ENCODE peak calls at places on chromosomes 7 and 10, in four cellular contexts. One of them, this sample, is unnamed.

GRCh38 chr7:5528071-5528814 is 104.6 kb upstream of the TNRC18 start:
- DNase-seq in right cardiac atrium: peak
- DNase-seq in A673: peak
- DNase-seq in mucosa of descending colon: peak
- DNase-seq in this sample: peak

GRCh38 chr10:92690211-92691041 is 671 bp downstream of the HHEX start:
- DNase-seq in right cardiac atrium: peak
- DNase-seq in A673: peak
- DNase-seq in mucosa of descending colon: peak
- DNase-seq in this sample: peak

GRCh38 chr10:7425691-7426090 is 14.9 kb upstream of the SFMBT2 start:
- DNase-seq in right cardiac atrium: no peak
- DNase-seq in A673: no peak
- DNase-seq in mucosa of descending colon: no peak
- DNase-seq in this sample: no peak

GRCh38 chr7:66429498-66430163 is 199.1 kb upstream of the KCTD7 start:
- DNase-seq in right cardiac atrium: no peak
- DNase-seq in A673: no peak
- DNase-seq in mucosa of descending colon: no peak
- DNase-seq in this sample: no peak

GRCh38 chr10:114825513-114826253 is 4.1 kb downstream of the FHIP2A start:
- DNase-seq in right cardiac atrium: no peak
- DNase-seq in A673: no peak
- DNase-seq in mucosa of descending colon: no peak
- DNase-seq in this sample: no peak

GRCh38 chr7:71286336-71286735 is 154.4 kb downstream of the GALNT17 start:
- DNase-seq in right cardiac atrium: no peak
- DNase-seq in A673: no peak
- DNase-seq in mucosa of descending colon: no peak
- DNase-seq in this sample: no peak

GRCh38 chr10:35324196-35324595 is 12.1 kb upstream of the CCNY start:
- DNase-seq in right cardiac atrium: no peak
- DNase-seq in A673: no peak
- DNase-seq in mucosa of descending colon: no peak
- DNase-seq in this sample: no peak

GRCh38 chr10:110723224-110723891 is 79.2 kb downstream of the RBM20 start:
- DNase-seq in right cardiac atrium: no peak
- DNase-seq in A673: peak
- DNase-seq in mucosa of descending colon: no peak
- DNase-seq in this sample: no peak

GRCh38 chr7:151796091-151796870 is 80.6 kb downstream of the PRKAG2 start:
- DNase-seq in right cardiac atrium: peak
- DNase-seq in A673: no peak
- DNase-seq in mucosa of descending colon: no peak
- DNase-seq in this sample: peak

DNA sequence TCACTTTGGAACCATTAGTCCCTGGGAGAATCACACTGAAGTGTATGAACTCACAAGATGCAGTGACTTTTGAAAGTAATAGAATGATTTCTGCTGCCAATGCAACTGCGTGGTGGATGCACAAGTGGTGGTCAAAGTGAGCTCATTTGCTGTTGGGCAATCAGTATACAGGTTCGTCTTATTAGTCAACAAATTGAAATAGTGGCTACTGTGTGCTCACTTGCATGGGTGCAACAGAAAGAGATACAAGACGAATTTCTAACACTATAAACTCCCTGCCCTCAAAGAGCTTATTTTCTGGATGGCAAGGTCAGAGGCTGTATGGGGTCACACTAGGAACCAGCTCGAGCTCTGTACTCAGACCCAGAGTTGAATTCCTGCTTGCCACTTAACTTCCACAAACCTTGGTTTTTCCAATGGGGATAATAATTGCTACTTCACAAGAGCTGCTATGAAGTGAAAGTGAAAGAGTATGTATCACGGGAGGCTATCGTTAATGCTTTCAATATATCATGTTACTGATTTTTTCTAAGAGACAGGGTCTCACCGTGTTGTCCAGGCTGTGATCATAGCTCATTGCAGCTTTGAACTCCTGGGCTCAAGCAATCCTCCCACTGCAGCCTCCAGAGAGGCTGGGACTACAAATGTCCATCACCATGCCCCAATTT is 8.3 kb upstream of the BCL7B start:
- DNase-seq in right cardiac atrium: no peak
- DNase-seq in A673: no peak
- DNase-seq in mucosa of descending colon: no peak
- DNase-seq in this sample: no peak
- H3K4me3 ChIP-seq in right cardiac atrium: no peak
- H3K4me3 ChIP-seq in A673: peak
- H3K4me3 ChIP-seq in mucosa of descending colon: no peak
- H3K4me3 ChIP-seq in this sample: no peak

DNA sequence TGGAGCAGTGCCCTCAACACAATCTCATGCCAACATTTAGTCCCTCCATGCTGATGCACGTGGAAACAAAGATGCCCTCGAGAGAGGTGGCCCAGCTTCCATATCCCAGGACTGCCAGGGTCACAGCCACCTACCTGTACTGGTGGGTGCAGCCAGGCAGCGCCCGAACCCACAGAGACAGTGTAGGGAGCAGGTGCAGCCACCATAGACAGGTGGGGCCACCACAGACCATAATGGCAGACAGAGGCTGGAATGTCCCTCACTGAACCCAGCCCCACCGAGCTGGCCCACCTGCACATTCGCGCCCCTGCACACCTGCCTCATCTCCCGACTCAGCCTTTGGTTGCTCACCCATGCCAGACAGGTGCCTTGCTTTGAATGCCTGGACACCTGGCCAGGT is 18.3 kb upstream of the CPXM2 start:
- DNase-seq in right cardiac atrium: no peak
- DNase-seq in A673: no peak
- DNase-seq in mucosa of descending colon: no peak
- DNase-seq in this sample: no peak
- H3K4me3 ChIP-seq in right cardiac atrium: no peak
- H3K4me3 ChIP-seq in A673: no peak
- H3K4me3 ChIP-seq in mucosa of descending colon: no peak
- H3K4me3 ChIP-seq in this sample: no peak

DNA sequence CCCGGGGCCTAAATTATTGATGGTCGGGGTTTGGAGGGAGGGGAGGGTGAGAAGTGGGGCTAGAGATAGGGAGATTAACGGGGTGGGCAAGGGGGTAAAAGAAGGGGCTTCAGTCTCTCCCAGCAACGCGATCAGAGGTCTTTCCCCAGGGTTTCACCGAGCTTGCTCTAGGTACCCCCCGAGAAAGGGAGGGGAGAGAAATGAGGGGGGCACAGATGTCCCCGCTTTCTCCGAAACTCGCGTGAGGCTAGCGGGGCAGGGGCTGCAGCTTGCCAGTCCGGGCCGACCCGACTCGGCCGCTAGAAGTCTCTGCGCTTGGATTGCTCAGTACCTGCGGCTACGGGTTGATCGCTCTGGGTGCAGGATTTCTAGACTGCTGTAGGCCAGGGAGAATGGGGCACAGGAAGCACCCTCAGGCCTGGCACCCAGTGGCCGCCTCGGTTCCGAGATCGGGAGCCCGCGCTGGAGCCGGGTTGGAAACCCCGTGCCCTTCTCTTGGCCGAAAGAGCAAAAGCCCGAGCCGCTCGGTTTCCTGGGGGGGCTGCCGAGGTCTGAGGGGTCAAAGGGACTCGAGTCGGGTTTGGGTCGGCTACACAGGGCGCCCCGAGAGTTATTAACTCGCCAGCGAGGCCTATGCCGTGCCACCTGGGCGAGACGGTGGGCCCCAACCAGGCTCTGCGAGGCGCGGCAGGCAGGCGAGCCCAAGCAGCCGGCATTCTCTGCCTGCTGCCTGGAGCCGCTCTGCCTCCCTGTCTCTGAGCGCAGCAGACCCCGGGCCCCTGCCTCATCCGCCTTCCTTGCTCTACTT is 3.1 kb downstream of the PAX2 start:
- DNase-seq in right cardiac atrium: no peak
- DNase-seq in A673: no peak
- DNase-seq in mucosa of descending colon: no peak
- DNase-seq in this sample: no peak
- H3K4me3 ChIP-seq in right cardiac atrium: peak
- H3K4me3 ChIP-seq in A673: no peak
- H3K4me3 ChIP-seq in mucosa of descending colon: no peak
- H3K4me3 ChIP-seq in this sample: no peak

DNA sequence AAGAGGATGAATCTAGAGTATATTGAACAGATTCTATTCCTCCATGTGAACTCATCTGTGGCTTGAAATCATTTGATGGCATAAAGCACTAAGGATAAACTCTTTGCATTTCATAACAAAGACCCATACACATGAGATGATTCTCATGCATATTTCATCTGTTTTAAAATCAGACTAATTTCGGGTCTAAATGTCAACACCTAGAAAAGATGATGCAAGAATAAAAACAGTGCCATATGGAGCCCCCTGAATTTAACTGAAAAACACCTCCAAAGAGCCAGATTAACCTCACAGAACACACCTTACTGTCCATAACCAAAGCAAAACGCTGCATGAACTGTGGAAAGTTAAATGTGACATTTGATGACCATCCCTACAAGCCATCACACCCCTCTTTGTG is 59.7 kb downstream of the ELAPOR2 start:
- DNase-seq in right cardiac atrium: no peak
- DNase-seq in A673: no peak
- DNase-seq in mucosa of descending colon: no peak
- DNase-seq in this sample: no peak
- H3K4me3 ChIP-seq in right cardiac atrium: no peak
- H3K4me3 ChIP-seq in A673: no peak
- H3K4me3 ChIP-seq in mucosa of descending colon: no peak
- H3K4me3 ChIP-seq in this sample: no peak

GRCh38 chr10:15661574-15661973 is 58.1 kb downstream of the ITGA8 start:
- DNase-seq in right cardiac atrium: no peak
- DNase-seq in A673: no peak
- DNase-seq in mucosa of descending colon: no peak
- DNase-seq in this sample: no peak
- H3K4me3 ChIP-seq in right cardiac atrium: no peak
- H3K4me3 ChIP-seq in A673: no peak
- H3K4me3 ChIP-seq in mucosa of descending colon: no peak
- H3K4me3 ChIP-seq in this sample: no peak

GRCh38 chr10:71712572-71713134 is 6.9 kb downstream of the C10orf105 start:
- DNase-seq in right cardiac atrium: no peak
- DNase-seq in A673: no peak
- DNase-seq in mucosa of descending colon: no peak
- DNase-seq in this sample: no peak
- H3K4me3 ChIP-seq in right cardiac atrium: no peak
- H3K4me3 ChIP-seq in A673: no peak
- H3K4me3 ChIP-seq in mucosa of descending colon: no peak
- H3K4me3 ChIP-seq in this sample: no peak

GRCh38 chr10:77846718-77847311 is 79.7 kb downstream of the DLG5 start:
- DNase-seq in right cardiac atrium: peak
- DNase-seq in A673: peak
- DNase-seq in mucosa of descending colon: peak
- DNase-seq in this sample: peak
- H3K4me3 ChIP-seq in right cardiac atrium: no peak
- H3K4me3 ChIP-seq in A673: no peak
- H3K4me3 ChIP-seq in mucosa of descending colon: no peak
- H3K4me3 ChIP-seq in this sample: no peak

GRCh38 chr10:119209736-119210355 is 2.5 kb downstream of the GRK5 start:
- DNase-seq in right cardiac atrium: no peak
- DNase-seq in A673: no peak
- DNase-seq in mucosa of descending colon: no peak
- DNase-seq in this sample: no peak

GRCh38 chr10:119209050-119209735 is 1.8 kb downstream of the GRK5 start:
- DNase-seq in right cardiac atrium: peak
- DNase-seq in A673: peak
- DNase-seq in mucosa of descending colon: peak
- DNase-seq in this sample: peak

GRCh38 chr10:119211625-119212441 is 4.5 kb downstream of the GRK5 start:
- DNase-seq in right cardiac atrium: peak
- DNase-seq in A673: no peak
- DNase-seq in mucosa of descending colon: no peak
- DNase-seq in this sample: peak

GRCh38 chr10:119211176-119211575 is 3.8 kb downstream of the GRK5 start:
- DNase-seq in right cardiac atrium: no peak
- DNase-seq in A673: no peak
- DNase-seq in mucosa of descending colon: no peak
- DNase-seq in this sample: no peak

DNA sequence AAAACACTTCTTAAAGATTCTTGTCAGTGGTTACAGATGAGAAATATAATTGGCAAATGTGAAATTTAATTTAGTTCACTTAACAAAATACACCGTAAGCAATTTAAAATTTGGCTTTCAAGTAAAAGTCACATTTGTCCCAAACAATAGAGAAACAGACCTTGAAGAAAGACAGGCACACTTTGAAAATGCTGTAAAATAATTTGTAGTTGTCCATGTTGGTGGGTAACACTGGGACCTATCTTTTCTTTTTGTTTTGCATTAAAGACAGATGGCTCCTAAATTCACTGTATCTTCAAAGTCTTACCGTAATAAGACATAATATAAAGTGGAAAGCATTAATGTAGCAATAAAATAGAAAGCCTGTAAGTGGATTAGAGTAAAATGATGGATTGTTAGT is 3.3 kb downstream of the GRK5 start:
- DNase-seq in right cardiac atrium: no peak
- DNase-seq in A673: no peak
- DNase-seq in mucosa of descending colon: no peak
- DNase-seq in this sample: no peak
- H3K4me3 ChIP-seq in right cardiac atrium: peak
- H3K4me3 ChIP-seq in A673: peak
- H3K4me3 ChIP-seq in mucosa of descending colon: no peak
- H3K4me3 ChIP-seq in this sample: no peak

GRCh38 chr7:137804819-137805218 is 42.0 kb downstream of the DGKI start:
- DNase-seq in right cardiac atrium: no peak
- DNase-seq in A673: no peak
- DNase-seq in mucosa of descending colon: no peak
- DNase-seq in this sample: no peak
- H3K4me3 ChIP-seq in right cardiac atrium: no peak
- H3K4me3 ChIP-seq in A673: no peak
- H3K4me3 ChIP-seq in mucosa of descending colon: no peak
- H3K4me3 ChIP-seq in this sample: no peak

GRCh38 chr7:105130048-105130447 is 116.0 kb downstream of the KMT2E start:
- DNase-seq in right cardiac atrium: no peak
- DNase-seq in A673: no peak
- DNase-seq in mucosa of descending colon: no peak
- DNase-seq in this sample: no peak
- H3K4me3 ChIP-seq in right cardiac atrium: no peak
- H3K4me3 ChIP-seq in A673: no peak
- H3K4me3 ChIP-seq in mucosa of descending colon: no peak
- H3K4me3 ChIP-seq in this sample: no peak